ENCODE peak calls at places on chromosomes 3 and 15, in five cellular contexts. I is astrocyte of the spinal cord, R is mammary epithelial cell, T is fibroblast of villous mesenchyme, O is ovary. V is an unnamed sample.
A peak's percentile ranks its signal among the peaks of the same experiment; 100 is the strongest.

GRCh38 chr3:127108796-127109195 is 84.1 kb upstream of the PRR23E start:
- DNase-seq in I (no peak), R (no peak), T (no peak), O (no peak), V (no peak)

GRCh38 chr15:58770519-58770856 is 614 bp upstream of the MINDY2 start:
- DNase-seq in I (peak; percentile 95), R (no peak), T (peak; percentile 85), O (no peak), V (peak; percentile 93)

GRCh38 chr15:37941779-37942178 is 7.3 kb downstream of the TMCO5A start:
- DNase-seq in I (no peak), R (no peak), T (no peak), O (no peak), V (no peak)

GRCh38 chr15:80489030-80489594 is 84.9 kb downstream of the ARNT2 start:
- DNase-seq in I (peak; percentile 80), R (no peak), T (peak; percentile 92), O (no peak), V (peak; percentile 87)

GRCh38 chr15:83605049-83605448 is 48.9 kb upstream of the ADAMTSL3 start:
- DNase-seq in I (no peak), R (no peak), T (no peak), O (no peak), V (no peak)

GRCh38 chr15:50697109-50697797 is 10.7 kb upstream of the TRPM7 start:
- DNase-seq in I (no peak), R (peak; percentile 5), T (no peak), O (no peak), V (no peak)

GRCh38 chr15:64870350-64870749 is 28.6 kb downstream of the PLEKHO2 start:
- DNase-seq in I (no peak), R (no peak), T (no peak), O (peak; percentile 33), V (no peak)

GRCh38 chr3:118688396-118688884 is 346.2 kb downstream of the IGSF11 start:
- DNase-seq in I (no peak), R (peak; percentile 5), T (no peak), O (no peak), V (no peak)

GRCh38 chr3:129238945-129239705 is 10.3 kb upstream of the COPG1 start:
- DNase-seq in I (no peak), R (peak; percentile 71), T (peak; percentile 80), O (no peak), V (peak; percentile 73)

DNA sequence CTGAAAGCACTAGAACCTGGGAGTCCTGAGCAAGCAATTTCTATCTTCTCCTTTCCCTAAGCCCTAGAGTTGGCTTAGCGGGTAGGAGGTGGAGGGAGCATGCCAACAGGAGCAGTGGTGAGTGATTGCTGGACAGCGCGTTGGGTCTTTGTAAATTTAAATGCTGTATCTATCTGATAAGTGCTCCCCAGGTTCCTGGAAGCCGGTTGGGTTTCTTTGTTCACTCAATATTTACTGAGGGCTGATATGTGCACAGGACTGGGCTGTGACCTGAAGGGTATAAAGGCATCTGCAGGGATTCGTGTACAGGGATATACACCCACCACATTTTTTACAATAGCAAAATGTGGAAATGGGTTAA is 2.2 kb downstream of the PDIA5 start:
- DNase-seq in I (no peak), R (no peak), T (no peak), O (no peak), V (no peak)
- TF ChIP-seq CTCF in I (no peak), R (no peak), T (no peak), O (no peak), V (no peak)

GRCh38 chr3:42503251-42503924 is 945 bp downstream of the VIPR1 start:
- DNase-seq in I (no peak), R (no peak), T (no peak), O (no peak), V (no peak)

GRCh38 chr3:42504334-42505202 is 2.1 kb downstream of the VIPR1 start:
- DNase-seq in I (no peak), R (no peak), T (no peak), O (no peak), V (no peak)

GRCh38 chr3:42505203-42505848 is 2.9 kb downstream of the VIPR1 start:
- DNase-seq in I (no peak), R (no peak), T (no peak), O (peak; percentile 17), V (no peak)

GRCh38 chr3:42502429-42503250 is at the start of gene VIPR1:
- DNase-seq in I (no peak), R (peak; percentile 80), T (no peak), O (peak; percentile 61), V (peak; percentile 19)

GRCh38 chr3:42503957-42504333 is 1.5 kb downstream of the VIPR1 start:
- DNase-seq in I (no peak), R (no peak), T (no peak), O (no peak), V (no peak)
- H3K4me3 ChIP-seq in I (no peak overlapping the region), R (no peak overlapping the region), T (no peak overlapping the region), O (no peak overlapping the region), V (no peak overlapping the region)

GRCh38 chr3:139982404-139982803 is 47.4 kb downstream of the CLSTN2 start:
- DNase-seq in I (peak; percentile 0), R (no peak), T (no peak), O (no peak), V (peak; percentile 35)
- TF ChIP-seq CTCF in I (peak; percentile 9), R (peak; percentile 11), T (no peak), O (no peak), V (peak; percentile 47)

GRCh38 chr15:66251790-66252355 is 1.7 kb downstream of the MEGF11 start:
- DNase-seq in I (no peak), R (no peak), T (no peak), O (no peak), V (no peak)
- H3K4me3 ChIP-seq in I (no peak overlapping the region), R (no peak overlapping the region), T (no peak overlapping the region), O (peak overlapping the region; percentile 48), V (no peak overlapping the region)

GRCh38 chr15:72382146-72382545 is 6.3 kb upstream of the HEXA start:
- DNase-seq in I (no peak), R (no peak), T (peak; percentile 4), O (no peak), V (peak; percentile 45)
- TF ChIP-seq CTCF in I (peak; percentile 15), R (peak; percentile 6), T (peak; percentile 36), O (no peak), V (peak; percentile 53)

GRCh38 chr3:195697582-195698324 is 23.0 kb upstream of the MUC20 start:
- DNase-seq in I (peak; percentile 98), R (peak; percentile 64), T (peak; percentile 78), O (no peak), V (peak; percentile 96)
- H3K4me3 ChIP-seq in I (no peak overlapping the region), R (no peak overlapping the region), T (no peak overlapping the region), O (no peak overlapping the region), V (no peak overlapping the region)

DNA sequence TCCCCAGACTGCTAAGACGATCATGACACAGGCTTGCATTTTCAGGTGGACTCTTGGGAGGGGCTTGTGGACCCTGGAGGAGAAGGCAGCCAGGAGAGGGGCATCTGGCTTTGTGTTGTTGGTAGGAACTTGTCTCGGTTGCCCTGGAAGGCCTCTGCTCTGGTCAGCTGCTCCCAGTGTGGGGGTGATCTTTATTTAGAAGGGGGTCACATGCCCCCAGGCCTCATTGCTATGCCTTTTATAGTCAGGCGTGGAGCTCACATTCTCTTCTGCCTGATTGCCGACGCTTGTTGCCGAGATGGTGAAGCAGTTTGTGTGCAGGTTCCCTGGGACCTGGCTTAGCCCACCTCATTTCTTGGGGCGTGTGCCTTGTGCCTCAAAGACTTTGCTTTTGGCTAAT is 66.6 kb downstream of the IGF1R start:
- DNase-seq in I (no peak), R (no peak), T (no peak), O (no peak), V (no peak)
- TF ChIP-seq CTCF in I (no peak), R (no peak), T (no peak), O (no peak), V (no peak)

GRCh38 chr3:31533169-31533870 is 595 bp downstream of the STT3B start:
- DNase-seq in I (peak; percentile 22), R (peak; percentile 43), T (peak; percentile 27), O (peak; percentile 84), V (peak; percentile 35)
- H3K4me3 ChIP-seq in I (peak overlapping the region; percentile 69), R (peak overlapping the region; percentile 95), T (peak overlapping the region; percentile 85), O (peak overlapping the region; percentile 71), V (peak overlapping the region; percentile 85)